ENCODE peak calls at places on chromosomes 4 and X, in eight cellular contexts. V is endothelial cell, G is PC-3, I is mammary epithelial cell, S is tibial nerve, B is endodermal cell, Q is progenitor cell of endocrine pancreas, U is HFF-Myc. A is an unnamed sample.

GRCh38 chr4:1563768-1564485 is 120.2 kb downstream of the FAM53A start:
- DNase-seq in V (no peak), G (no peak), I (no peak), S (no peak), B (no peak), Q (no peak), U (no peak), A (no peak)

GRCh38 chr4:33395731-33396485 is 2675.7 kb downstream of the PCDH7 start:
- DNase-seq in V (no peak), G (no peak), I (no peak), S (no peak), B (no peak), Q (no peak), U (no peak), A (no peak)

GRCh38 chrX:3599787-3600465 is 113.5 kb downstream of the PRKX start:
- DNase-seq in V (no peak), G (no peak), I (no peak), S (no peak), B (no peak), Q (no peak), U (no peak), A (no peak)

GRCh38 chrX:11533211-11533651 is 132.5 kb downstream of the ARHGAP6 start:
- DNase-seq in V (no peak), G (peak), I (peak), S (no peak), B (no peak), Q (no peak), U (peak), A (no peak)

GRCh38 chr4:156829194-156829593 is 142.4 kb downstream of the PDGFC start:
- DNase-seq in V (no peak), G (no peak), I (peak), S (peak), B (no peak), Q (no peak), U (no peak), A (no peak)

GRCh38 chr4:171162478-171162877 is 650.7 kb upstream of the GALNTL6 start:
- DNase-seq in V (no peak), G (no peak), I (no peak), S (no peak), B (no peak), Q (no peak), U (no peak), A (no peak)

GRCh38 chr4:179307297-179308136 is 1865.3 kb upstream of the AGA start:
- DNase-seq in V (peak), G (peak), I (peak), S (peak), B (peak), Q (peak), U (no peak), A (no peak)

GRCh38 chr4:78424456-78424855 is 127.1 kb upstream of the ANXA3 start:
- DNase-seq in V (no peak), G (no peak), I (no peak), S (no peak), B (no peak), Q (no peak), U (no peak), A (no peak)

GRCh38 chr4:139528377-139529005 is 27.5 kb downstream of the SETD7 start:
- DNase-seq in V (no peak), G (no peak), I (peak), S (peak), B (no peak), Q (no peak), U (peak), A (no peak)

GRCh38 chr4:1727117-1728031 is 6.1 kb downstream of the TACC3 start:
- DNase-seq in V (no peak), G (peak), I (peak), S (peak), B (no peak), Q (no peak), U (peak), A (no peak)

GRCh38 chr4:87120411-87121162 is 99.8 kb downstream of the KLHL8 start:
- DNase-seq in V (no peak), G (peak), I (peak), S (peak), B (no peak), Q (no peak), U (no peak), A (no peak)

GRCh38 chrX:3711331-3711917 is 2.0 kb downstream of the PRKX start:
- DNase-seq in V (no peak), G (no peak), I (no peak), S (no peak), B (no peak), Q (no peak), U (no peak), A (no peak)

GRCh38 chrX:40646489-40647306 is 663 bp downstream of the CXorf38 start:
- DNase-seq in V (peak), G (peak), I (peak), S (peak), B (no peak), Q (no peak), U (no peak), A (no peak)

GRCh38 chrX:75522565-75523411 is at the start of gene ZDHHC15:
- DNase-seq in V (peak), G (peak), I (no peak), S (peak), B (peak), Q (peak), U (no peak), A (no peak)

GRCh38 chr4:188008377-188008776 is 12.8 kb downstream of the ZFP42 start:
- DNase-seq in V (no peak), G (peak), I (peak), S (no peak), B (no peak), Q (no peak), U (peak), A (no peak)

GRCh38 chrX:2608638-2609430 is 82.3 kb upstream of the CD99 start:
- DNase-seq in V (peak), G (peak), I (peak), S (peak), B (peak), Q (peak), U (no peak), A (peak)

GRCh38 chrX:14934423-14934822 is 61.2 kb downstream of the MOSPD2 start:
- DNase-seq in V (no peak), G (no peak), I (no peak), S (no peak), B (no peak), Q (no peak), U (no peak), A (no peak)

GRCh38 chr4:7964890-7965662 is 25.4 kb upstream of the AFAP1 start:
- DNase-seq in V (no peak), G (peak), I (peak), S (peak), B (peak), Q (no peak), U (no peak), A (no peak)

GRCh38 chr4:41142946-41143720 is 71.2 kb downstream of the APBB2 start:
- DNase-seq in V (no peak), G (peak), I (peak), S (peak), B (no peak), Q (no peak), U (peak), A (no peak)

GRCh38 chrX:107715331-107716044 is 60.1 kb downstream of the TSC22D3 start:
- DNase-seq in V (no peak), G (no peak), I (peak), S (no peak), B (peak), Q (no peak), U (no peak), A (no peak)

GRCh38 chrX:153768311-153769157 is 4.5 kb downstream of the PLXNB3 start:
- DNase-seq in V (no peak), G (no peak), I (no peak), S (no peak), B (peak), Q (no peak), U (no peak), A (peak)

GRCh38 chrX:11953615-11954014 is 184.7 kb upstream of the FRMPD4 start:
- DNase-seq in V (no peak), G (peak), I (peak), S (no peak), B (no peak), Q (no peak), U (peak), A (no peak)

GRCh38 chr4:154854362-154854761 is 73.3 kb downstream of the RBM46 start:
- DNase-seq in V (no peak), G (peak), I (peak), S (no peak), B (no peak), Q (no peak), U (no peak), A (no peak)
- TF ChIP-seq CTCF in V (peak), G (peak), I (peak), S (no peak), B (peak), Q (peak), U (peak), A (no peak)

GRCh38 chr4:172683016-172683415 is 485.6 kb upstream of the GALNT7 start:
- DNase-seq in V (no peak), G (no peak), I (no peak), S (no peak), B (no peak), Q (no peak), U (no peak), A (no peak)

GRCh38 chr4:172692701-172693100 is 475.9 kb upstream of the GALNT7 start:
- DNase-seq in V (no peak), G (peak), I (no peak), S (no peak), B (no peak), Q (no peak), U (no peak), A (no peak)

GRCh38 chr4:172686021-172686420 is 482.6 kb upstream of the GALNT7 start:
- DNase-seq in V (no peak), G (no peak), I (no peak), S (no peak), B (no peak), Q (no peak), U (no peak), A (no peak)

GRCh38 chr4:172691552-172691951 is 477.1 kb upstream of the GALNT7 start:
- DNase-seq in V (no peak), G (no peak), I (no peak), S (no peak), B (no peak), Q (no peak), U (no peak), A (no peak)

DNA sequence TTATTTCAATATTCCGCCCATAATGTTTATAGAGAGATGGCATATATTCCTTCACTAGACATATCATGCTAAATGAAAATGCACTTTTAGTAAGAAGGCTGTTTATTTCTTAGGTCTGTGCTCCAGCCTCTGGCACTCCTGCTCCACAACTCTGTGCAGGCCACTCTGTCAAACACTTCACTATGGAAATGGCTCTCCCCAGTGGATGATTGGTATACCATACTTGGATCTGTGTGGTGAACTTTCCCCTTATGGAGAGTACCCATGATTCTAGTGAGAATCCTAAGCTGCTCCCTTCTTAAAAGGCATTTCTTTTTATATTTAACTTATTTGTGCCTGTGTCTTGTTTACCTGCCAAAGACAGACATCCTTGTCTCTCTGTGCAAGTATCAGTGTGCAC is 480.1 kb upstream of the GALNT7 start:
- DNase-seq in V (no peak), G (peak), I (no peak), S (no peak), B (no peak), Q (no peak), U (no peak), A (no peak)
- TF ChIP-seq CTCF in V (no peak), G (peak), I (no peak), S (no peak), B (no peak), Q (no peak), U (no peak), A (no peak)

GRCh38 chrX:9700555-9700954 is 65.1 kb downstream of the GPR143 start:
- DNase-seq in V (no peak), G (no peak), I (no peak), S (no peak), B (peak), Q (no peak), U (no peak), A (no peak)
- TF ChIP-seq CTCF in V (no peak), G (no peak), I (no peak), S (no peak), B (peak), Q (no peak), U (no peak), A (no peak)

GRCh38 chrX:22383988-22384387 is 111.3 kb downstream of the CBLL2 start:
- DNase-seq in V (peak), G (no peak), I (no peak), S (no peak), B (no peak), Q (no peak), U (no peak), A (no peak)
- TF ChIP-seq CTCF in V (no peak), G (no peak), I (peak), S (no peak), B (peak), Q (no peak), U (no peak), A (no peak)

DNA sequence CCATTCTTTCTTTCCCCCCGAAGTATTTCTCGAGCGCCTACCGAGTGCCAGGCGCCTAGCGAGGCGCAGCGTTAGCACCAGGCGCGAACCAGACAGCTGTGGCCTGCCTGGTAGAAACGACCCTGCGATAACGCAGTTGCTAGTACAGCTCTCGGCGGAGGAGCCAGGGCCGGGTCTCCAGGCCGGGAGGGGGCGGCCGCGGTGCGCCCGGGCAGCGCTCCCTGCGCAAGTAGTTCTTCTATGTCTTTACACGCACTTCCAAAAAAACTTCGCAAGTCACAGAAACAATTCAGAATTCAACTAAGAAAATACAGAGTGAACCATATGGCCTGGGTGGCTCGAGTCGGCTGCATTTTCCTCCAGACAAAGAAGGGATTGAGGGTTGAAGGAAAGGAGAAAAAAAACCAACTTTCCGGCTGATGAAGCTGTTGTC is 7.0 kb upstream of the NEUROG2 start:
- DNase-seq in V (peak), G (no peak), I (peak), S (no peak), B (peak), Q (no peak), U (no peak), A (no peak)
- TF ChIP-seq CTCF in V (no peak), G (no peak), I (no peak), S (no peak), B (no peak), Q (no peak), U (peak), A (no peak)

DNA sequence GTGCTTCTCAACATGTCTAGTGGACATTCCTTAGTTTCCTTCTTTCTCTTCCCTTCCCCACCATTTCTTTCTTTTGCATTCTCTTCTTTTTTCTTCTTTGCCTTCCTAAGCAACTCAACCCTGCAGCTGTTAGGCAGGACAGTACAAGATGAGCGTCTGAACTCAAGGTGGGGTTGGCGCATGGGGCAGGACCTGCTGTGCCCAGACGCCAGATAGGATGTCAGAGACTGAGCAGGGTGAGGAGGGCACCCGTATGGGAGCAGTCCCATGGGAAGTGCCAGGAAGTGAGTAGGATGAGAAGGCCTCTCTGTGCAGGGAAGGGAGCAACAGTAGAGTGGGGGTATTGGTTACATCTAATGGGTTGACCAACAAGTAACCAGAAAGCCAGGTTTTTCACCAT is 38.1 kb upstream of the ZNF827 start:
- DNase-seq in V (no peak), G (no peak), I (no peak), S (no peak), B (no peak), Q (no peak), U (no peak), A (no peak)
- TF ChIP-seq CTCF in V (no peak), G (no peak), I (no peak), S (no peak), B (no peak), Q (no peak), U (no peak), A (no peak)

GRCh38 chrX:114071412-114071811 is 512.5 kb upstream of the HTR2C start:
- DNase-seq in V (no peak), G (no peak), I (no peak), S (no peak), B (no peak), Q (no peak), U (no peak), A (no peak)
- TF ChIP-seq CTCF in V (no peak), G (no peak), I (no peak), S (no peak), B (no peak), Q (no peak), U (no peak), A (no peak)

GRCh38 chr4:114378306-114378903 is 220.2 kb upstream of the UGT8 start:
- DNase-seq in V (no peak), G (peak), I (peak), S (no peak), B (no peak), Q (no peak), U (peak), A (no peak)
- TF ChIP-seq CTCF in V (no peak), G (peak), I (peak), S (peak), B (peak), Q (peak), U (peak), A (no peak)

A was measured in mesothelial cell of epicardium.